ENCODE peak calls at places on chromosomes 12 and 14, in ten cellular contexts. S is fibroblast of lung; E is NCI-H774; A is effector CD4-positive, alpha-beta T cell; Q is activated naive CD8-positive, alpha-beta T cell treated with anti-CD3 and anti-CD28 coated beads, Interleukin-2, amount 50 U/mL, for 16 hours; C is posterior cingulate gyrus; P is CD8-positive, alpha-beta memory T cell; M is GOT3; F is sciatic nerve; B is gastrocnemius medialis. W is an unnamed sample.
A peak's percentile ranks its signal among the peaks of the same experiment; 100 is the strongest.

GRCh38 chr12:98895086-98895651 is 250.1 kb downstream of the APAF1 start:
- DNase-seq in S (no peak), E (no peak), A (no peak), Q (no peak), C (peak; percentile 96), P (no peak), M (no peak), F (no peak), B (no peak), W (no peak)

GRCh38 chr12:1474567-1475153 is 119.7 kb downstream of the FBXL14 start:
- DNase-seq in S (peak; percentile 98), E (no peak), A (no peak), Q (no peak), C (no peak), P (no peak), M (no peak), F (no peak), B (no peak), W (peak; percentile 91)

GRCh38 chr12:131816495-131816894 is 11.7 kb upstream of the MMP17 start:
- DNase-seq in S (no peak), E (no peak), A (no peak), Q (no peak), C (no peak), P (no peak), M (no peak), F (no peak), B (no peak), W (no peak)

GRCh38 chr12:53995311-53996187 is 4.4 kb upstream of the HOXC9 start:
- DNase-seq in S (no peak), E (peak; percentile 79), A (no peak), Q (no peak), C (no peak), P (no peak), M (no peak), F (no peak), B (peak; percentile 86), W (no peak)

GRCh38 chr12:132834181-132834711 is 5.6 kb upstream of the GOLGA3 start:
- DNase-seq in S (no peak), E (no peak), A (no peak), Q (no peak), C (peak; percentile 51), P (no peak), M (no peak), F (no peak), B (no peak), W (no peak)

GRCh38 chr14:100297320-100298300 is 8.6 kb downstream of the SLC25A29 start:
- DNase-seq in S (peak; percentile 85), E (no peak), A (no peak), Q (no peak), C (peak; percentile 92), P (no peak), M (no peak), F (peak; percentile 80), B (peak; percentile 69), W (peak; percentile 53)

GRCh38 chr14:91754819-91755218 is 22.9 kb upstream of the CATSPERB start:
- DNase-seq in S (no peak), E (no peak), A (no peak), Q (no peak), C (no peak), P (no peak), M (no peak), F (no peak), B (no peak), W (no peak)

GRCh38 chr14:61558271-61558670 is 137.0 kb upstream of the HIF1A start:
- DNase-seq in S (no peak), E (no peak), A (no peak), Q (no peak), C (no peak), P (no peak), M (no peak), F (no peak), B (no peak), W (no peak)

GRCh38 chr12:79560165-79560889 is 130.4 kb downstream of the PAWR start:
- DNase-seq in S (no peak), E (no peak), A (no peak), Q (no peak), C (no peak), P (no peak), M (no peak), F (no peak), B (no peak), W (no peak)

GRCh38 chr12:112812598-112813406 is 21.3 kb downstream of the RPH3A start:
- DNase-seq in S (no peak), E (no peak), A (no peak), Q (no peak), C (no peak), P (no peak), M (no peak), F (no peak), B (no peak), W (no peak)

GRCh38 chr14:68380304-68380840 is 412.5 kb downstream of the ZFP36L1 start:
- DNase-seq in S (no peak), E (no peak), A (no peak), Q (no peak), C (no peak), P (no peak), M (no peak), F (no peak), B (no peak), W (no peak)

GRCh38 chr12:120263725-120264040 is 1.8 kb downstream of the PXN start:
- DNase-seq in S (no peak), E (no peak), A (no peak), Q (no peak), C (no peak), P (no peak), M (no peak), F (no peak), B (no peak), W (no peak)

GRCh38 chr12:3990356-3990975 is 117.3 kb upstream of the PARP11 start:
- DNase-seq in S (no peak), E (no peak), A (no peak), Q (no peak), C (no peak), P (no peak), M (no peak), F (no peak), B (no peak), W (no peak)

GRCh38 chr12:132444957-132445883 is 44.7 kb upstream of the FBRSL1 start:
- DNase-seq in S (no peak), E (no peak), A (peak; percentile 63), Q (peak; percentile 68), C (peak; percentile 85), P (peak; percentile 60), M (no peak), F (no peak), B (no peak), W (no peak)

W was measured in HFFc6.